ENCODE peak calls at places on chromosomes 12 and 14, in five cellular contexts. M, Z, I, Q and E are unnamed samples.

GRCh38 chr14:66082009-66082408 is 404.2 kb upstream of the CCDC196 start:
- DNase-seq in M (no peak), I (no peak), Q (peak; percentile 33), Z (no peak), E (no peak)

GRCh38 chr14:73253721-73254120 is 16.4 kb downstream of the PAPLN start:
- DNase-seq in I (no peak), M (no peak), Q (no peak), Z (no peak), E (no peak)

GRCh38 chr14:24314377-24315193 is 3.3 kb downstream of the LTB4R start:
- DNase-seq in Z (no peak), Q (no peak), I (no peak), M (no peak), E (no peak)

GRCh38 chr12:121657305-121658008 is 12.0 kb downstream of the MORN3 start:
- DNase-seq in Z (peak; percentile 53), M (no peak), I (no peak), Q (no peak), E (no peak)

GRCh38 chr12:132602578-132603239 is 7.7 kb downstream of the LRCOL1 start:
- DNase-seq in M (no peak), Q (no peak), Z (no peak), I (no peak), E (peak; percentile 18)

GRCh38 chr12:15634010-15634676 is 155.0 kb downstream of the EPS8 start:
- DNase-seq in M (peak; percentile 70), Q (peak; percentile 59), Z (no peak), I (no peak), E (no peak)

GRCh38 chr12:42958271-42958674 is 368.7 kb upstream of the PRICKLE1 start:
- DNase-seq in M (peak; percentile 26), I (no peak), Q (no peak), Z (no peak), E (peak; percentile 12)

GRCh38 chr12:116199160-116199559 is 78.3 kb downstream of the MED13L start:
- DNase-seq in I (no peak), Z (no peak), M (no peak), Q (no peak), E (no peak)

GRCh38 chr12:42237853-42238239 is 202 bp downstream of the YAF2 start:
- DNase-seq in I (no peak), Z (no peak), M (no peak), Q (no peak), E (no peak)

GRCh38 chr14:78790262-78790661 is 620.1 kb downstream of the NRXN3 start:
- DNase-seq in Z (peak; percentile 55), I (no peak), M (no peak), Q (no peak), E (no peak)

GRCh38 chr12:42484996-42485395 is 104.5 kb downstream of the PRICKLE1 start:
- DNase-seq in Q (peak; percentile 5), M (peak; percentile 33), Z (no peak), I (no peak), E (no peak)

GRCh38 chr12:106147956-106148355 is 9.2 kb upstream of the NUAK1 start:
- DNase-seq in M (no peak), I (peak; percentile 24), Z (no peak), Q (no peak), E (no peak)

GRCh38 chr12:115988629-115989563 is 288.6 kb downstream of the MED13L start:
- DNase-seq in Q (no peak), M (peak; percentile 33), I (no peak), Z (no peak), E (no peak)

GRCh38 chr14:104844306-104845032 is 20.6 kb upstream of the CEP170B start:
- DNase-seq in Z (peak; percentile 72), I (peak; percentile 56), Q (no peak), M (no peak), E (no peak)
- H3K23ac ChIP-seq in Z (no peak overlapping the region), I (no peak overlapping the region), Q (no peak overlapping the region), M (no peak overlapping the region), E (no peak overlapping the region)

GRCh38 chr12:110669193-110669502 is 19.8 kb downstream of the HVCN1 start:
- DNase-seq in I (no peak), M (no peak), Q (no peak), Z (no peak), E (no peak)

GRCh38 chr12:110667671-110668070 is 21.2 kb downstream of the HVCN1 start:
- DNase-seq in I (no peak), Z (no peak), Q (no peak), M (no peak), E (no peak)

GRCh38 chr12:110670161-110670701 is 18.7 kb downstream of the HVCN1 start:
- DNase-seq in I (no peak), M (no peak), Q (no peak), Z (no peak), E (no peak)

GRCh38 chr12:110666892-110667291 is 22.0 kb downstream of the HVCN1 start:
- DNase-seq in Q (no peak), M (no peak), Z (no peak), I (no peak), E (no peak)

GRCh38 chr12:110668480-110669192 is 20.3 kb downstream of the HVCN1 start:
- DNase-seq in Z (no peak), I (no peak), M (no peak), Q (no peak), E (no peak)
- H3K23ac ChIP-seq in Z (no peak overlapping the region), I (no peak overlapping the region), M (no peak overlapping the region), Q (no peak overlapping the region), E (no peak overlapping the region)

DNA sequence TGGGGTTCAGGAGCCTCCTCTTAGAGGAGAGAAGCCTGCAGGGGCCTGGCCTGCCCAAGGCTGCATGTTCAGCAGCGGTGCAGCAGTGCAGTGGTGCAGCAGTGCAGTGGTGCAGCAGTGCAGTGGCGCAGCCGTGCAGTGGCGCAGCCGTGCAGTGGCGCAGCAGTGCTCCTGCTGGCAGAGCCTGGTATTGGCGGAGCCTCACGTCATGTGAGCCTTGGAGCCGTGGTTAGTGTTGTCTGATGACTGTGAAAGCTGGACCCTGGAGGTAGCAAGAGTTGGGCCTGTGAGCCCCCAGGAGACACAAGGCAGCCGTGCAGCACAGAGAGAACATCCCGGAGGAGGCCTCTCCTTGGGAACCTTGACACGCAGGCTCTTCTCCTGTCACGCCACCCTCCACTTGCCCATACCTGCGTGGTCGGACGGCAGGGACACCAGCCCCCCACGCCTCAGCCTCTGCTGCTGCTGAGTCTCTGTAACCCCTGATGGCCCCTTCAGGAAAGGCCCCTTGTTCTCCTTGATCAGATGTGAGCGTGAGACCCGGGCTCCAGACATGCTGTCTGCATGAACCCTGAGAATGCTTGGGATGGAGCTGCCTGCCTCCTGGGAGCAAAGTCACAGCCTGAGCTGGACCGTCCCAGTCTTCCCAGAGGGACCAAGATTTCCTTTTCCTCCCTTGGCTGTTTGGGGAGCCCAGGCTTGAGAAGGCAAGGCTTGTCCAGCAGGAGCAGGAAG is 193.7 kb downstream of the KIF26A start:
- DNase-seq in Q (no peak), Z (no peak), I (no peak), M (no peak), E (no peak)
- H3K23ac ChIP-seq in Q (no peak overlapping the region), Z (no peak overlapping the region), I (no peak overlapping the region), M (no peak overlapping the region), E (no peak overlapping the region)

GRCh38 chr14:52792097-52792415 is 649 bp upstream of the GNPNAT1 start:
- DNase-seq in I (no peak), Z (no peak), Q (no peak), M (no peak), E (peak; percentile 81)

GRCh38 chr14:52790011-52790755 is 1.2 kb downstream of the GNPNAT1 start:
- DNase-seq in Z (peak; percentile 58), I (no peak), M (no peak), Q (peak; percentile 33), E (peak; percentile 34)

GRCh38 chr14:52793061-52793460 is 1.7 kb upstream of the GNPNAT1 start:
- DNase-seq in Z (no peak), Q (peak; percentile 18), M (peak; percentile 21), I (no peak), E (no peak)

GRCh38 chr14:52790756-52791203 is 627 bp downstream of the GNPNAT1 start:
- DNase-seq in Q (no peak), I (no peak), M (no peak), Z (no peak), E (no peak)

GRCh38 chr14:52791204-52792096 is at the start of gene GNPNAT1:
- DNase-seq in Z (peak; percentile 96), Q (peak; percentile 96), M (peak; percentile 91), I (peak; percentile 96), E (peak; percentile 90)
- H3K23ac ChIP-seq in Z (no peak within 1 kb of the TSS), Q (peak within 1 kb of the TSS; percentile 73), M (peak within 1 kb of the TSS; percentile 98), I (no peak within 1 kb of the TSS), E (no peak within 1 kb of the TSS)

GRCh38 chr14:54902521-54903420 is at the start of gene GCH1:
- DNase-seq in M (peak; percentile 16), Q (peak; percentile 79), I (peak; percentile 86), Z (peak; percentile 88), E (peak; percentile 86)

GRCh38 chr14:54906075-54906474 is 3.4 kb upstream of the GCH1 start:
- DNase-seq in M (no peak), Q (no peak), I (no peak), Z (no peak), E (no peak)

GRCh38 chr14:54901380-54902142 is 1.1 kb downstream of the GCH1 start:
- DNase-seq in Z (peak; percentile 19), I (no peak), M (no peak), Q (peak; percentile 20), E (no peak)

GRCh38 chr14:54902143-54902520 is 494 bp downstream of the GCH1 start:
- DNase-seq in Z (peak; percentile 84), Q (peak; percentile 87), M (peak; percentile 31), I (peak; percentile 74), E (peak; percentile 98)
- H3K23ac ChIP-seq in Z (peak overlapping the region; percentile 9), Q (peak overlapping the region; percentile 35), M (no peak overlapping the region), I (no peak overlapping the region), E (no peak overlapping the region)